ENCODE peak calls at places on chromosome 11, in nine cellular contexts. One of them, this sample, is unnamed. For H3K4me1 and H3K36me3, the result is how much of the 10 kb centered on the place peaks cover.

GRCh38 chr11:82682003-82682751 is 51.5 kb downstream of the FAM181B start:
- DNase-seq in ovary: no peak
- DNase-seq in psoas muscle: no peak
- DNase-seq in neural progenitor cell: peak
- DNase-seq in PC-3: peak
- DNase-seq in heart left ventricle: peak
- DNase-seq in A673: peak
- DNase-seq in heart right ventricle: no peak
- DNase-seq in spleen: no peak
- DNase-seq in this sample: no peak

GRCh38 chr11:6531267-6531752 is 34.2 kb downstream of the DNHD1 start:
- DNase-seq in heart left ventricle: no peak
- DNase-seq in spleen: no peak
- DNase-seq in neural progenitor cell: peak
- DNase-seq in heart right ventricle: no peak
- DNase-seq in A673: peak
- DNase-seq in psoas muscle: no peak
- DNase-seq in PC-3: peak
- DNase-seq in ovary: no peak
- DNase-seq in this sample: no peak

GRCh38 chr11:77590194-77590591 is 440 bp downstream of the AQP11 start:
- DNase-seq in neural progenitor cell: peak
- DNase-seq in PC-3: peak
- DNase-seq in psoas muscle: peak
- DNase-seq in heart right ventricle: peak
- DNase-seq in heart left ventricle: no peak
- DNase-seq in spleen: no peak
- DNase-seq in ovary: peak
- DNase-seq in A673: peak
- DNase-seq in this sample: no peak

GRCh38 chr11:9750551-9750950 is 86.7 kb downstream of the SWAP70 start:
- DNase-seq in spleen: no peak
- DNase-seq in PC-3: peak
- DNase-seq in ovary: no peak
- DNase-seq in heart left ventricle: no peak
- DNase-seq in neural progenitor cell: no peak
- DNase-seq in psoas muscle: no peak
- DNase-seq in A673: no peak
- DNase-seq in heart right ventricle: no peak
- DNase-seq in this sample: no peak

GRCh38 chr11:133955945-133956421 is 785 bp downstream of the IGSF9B start:
- DNase-seq in A673: no peak
- DNase-seq in heart left ventricle: no peak
- DNase-seq in spleen: no peak
- DNase-seq in ovary: no peak
- DNase-seq in neural progenitor cell: peak
- DNase-seq in psoas muscle: no peak
- DNase-seq in heart right ventricle: no peak
- DNase-seq in PC-3: no peak
- DNase-seq in this sample: peak

GRCh38 chr11:89327885-89328284 is 150.2 kb downstream of the TYR start:
- DNase-seq in heart right ventricle: no peak
- DNase-seq in neural progenitor cell: peak
- DNase-seq in A673: no peak
- DNase-seq in ovary: no peak
- DNase-seq in PC-3: no peak
- DNase-seq in psoas muscle: no peak
- DNase-seq in spleen: no peak
- DNase-seq in heart left ventricle: no peak
- DNase-seq in this sample: no peak

GRCh38 chr11:132064987-132065620 is 694.7 kb downstream of the NTM start:
- DNase-seq in neural progenitor cell: no peak
- DNase-seq in ovary: no peak
- DNase-seq in heart right ventricle: no peak
- DNase-seq in A673: no peak
- DNase-seq in psoas muscle: no peak
- DNase-seq in spleen: no peak
- DNase-seq in heart left ventricle: no peak
- DNase-seq in PC-3: peak
- DNase-seq in this sample: no peak

GRCh38 chr11:99019676-99020075 is 1.1 kb upstream of the CNTN5 start:
- DNase-seq in spleen: no peak
- DNase-seq in heart right ventricle: no peak
- DNase-seq in neural progenitor cell: peak
- DNase-seq in A673: peak
- DNase-seq in psoas muscle: no peak
- DNase-seq in heart left ventricle: no peak
- DNase-seq in ovary: no peak
- DNase-seq in PC-3: no peak
- DNase-seq in this sample: no peak

GRCh38 chr11:89168396-89168795 is 9.3 kb upstream of the TYR start:
- DNase-seq in ovary: no peak
- DNase-seq in neural progenitor cell: no peak
- DNase-seq in spleen: no peak
- DNase-seq in heart right ventricle: no peak
- DNase-seq in PC-3: no peak
- DNase-seq in psoas muscle: no peak
- DNase-seq in heart left ventricle: no peak
- DNase-seq in A673: no peak
- DNase-seq in this sample: no peak

GRCh38 chr11:75079546-75079945 is 17.1 kb downstream of the OR2AT4 start:
- DNase-seq in A673: no peak
- DNase-seq in psoas muscle: no peak
- DNase-seq in heart left ventricle: no peak
- DNase-seq in ovary: no peak
- DNase-seq in spleen: no peak
- DNase-seq in PC-3: no peak
- DNase-seq in neural progenitor cell: no peak
- DNase-seq in heart right ventricle: no peak
- DNase-seq in this sample: no peak

GRCh38 chr11:130652671-130653335 is 204.4 kb downstream of the ADAMTS15 start:
- DNase-seq in spleen: no peak
- DNase-seq in neural progenitor cell: no peak
- DNase-seq in psoas muscle: peak
- DNase-seq in PC-3: no peak
- DNase-seq in heart left ventricle: no peak
- DNase-seq in A673: peak
- DNase-seq in ovary: peak
- DNase-seq in heart right ventricle: peak
- DNase-seq in this sample: no peak

GRCh38 chr11:13015753-13016152 is 6.6 kb downstream of the RASSF10 start:
- DNase-seq in ovary: no peak
- DNase-seq in heart left ventricle: no peak
- DNase-seq in A673: no peak
- DNase-seq in heart right ventricle: no peak
- DNase-seq in psoas muscle: no peak
- DNase-seq in spleen: no peak
- DNase-seq in PC-3: no peak
- DNase-seq in neural progenitor cell: no peak
- DNase-seq in this sample: no peak

GRCh38 chr11:12149672-12150225 is 39.4 kb downstream of the MICAL2 start:
- DNase-seq in heart right ventricle: no peak
- DNase-seq in ovary: no peak
- DNase-seq in A673: no peak
- DNase-seq in spleen: no peak
- DNase-seq in psoas muscle: no peak
- DNase-seq in neural progenitor cell: no peak
- DNase-seq in PC-3: no peak
- DNase-seq in heart left ventricle: no peak
- DNase-seq in this sample: no peak

GRCh38 chr11:124748481-124749338 is 3.3 kb downstream of the VSIG2 start:
- DNase-seq in neural progenitor cell: no peak
- DNase-seq in spleen: peak
- DNase-seq in A673: no peak
- DNase-seq in heart left ventricle: no peak
- DNase-seq in heart right ventricle: no peak
- DNase-seq in ovary: no peak
- DNase-seq in PC-3: peak
- DNase-seq in psoas muscle: no peak
- DNase-seq in this sample: peak

GRCh38 chr11:120199613-120200012 is 11.2 kb upstream of the OAF start:
- DNase-seq in A673: no peak
- DNase-seq in PC-3: no peak
- DNase-seq in neural progenitor cell: no peak
- DNase-seq in spleen: peak
- DNase-seq in heart left ventricle: no peak
- DNase-seq in heart right ventricle: no peak
- DNase-seq in psoas muscle: no peak
- DNase-seq in ovary: no peak
- DNase-seq in this sample: no peak

GRCh38 chr11:70049045-70049444 is 29.1 kb upstream of the ANO1 start:
- DNase-seq in A673: no peak
- DNase-seq in ovary: no peak
- DNase-seq in spleen: no peak
- DNase-seq in heart left ventricle: no peak
- DNase-seq in psoas muscle: no peak
- DNase-seq in heart right ventricle: no peak
- DNase-seq in neural progenitor cell: no peak
- DNase-seq in PC-3: no peak
- DNase-seq in this sample: no peak

GRCh38 chr11:73218106-73218829 is at the start of gene P2RY2:
- DNase-seq in neural progenitor cell: peak
- DNase-seq in heart left ventricle: peak
- DNase-seq in spleen: peak
- DNase-seq in ovary: peak
- DNase-seq in psoas muscle: peak
- DNase-seq in PC-3: peak
- DNase-seq in A673: peak
- DNase-seq in heart right ventricle: peak
- DNase-seq in this sample: peak

GRCh38 chr11:117220568-117220967 is 11.3 kb downstream of the PCSK7 start:
- DNase-seq in spleen: no peak
- DNase-seq in A673: no peak
- DNase-seq in psoas muscle: peak
- DNase-seq in heart right ventricle: peak
- DNase-seq in PC-3: no peak
- DNase-seq in ovary: peak
- DNase-seq in heart left ventricle: peak
- DNase-seq in neural progenitor cell: no peak
- DNase-seq in this sample: no peak
- H3K4me1 ChIP-seq in spleen: half or more
- H3K4me1 ChIP-seq in A673: under half
- H3K4me1 ChIP-seq in psoas muscle: under half
- H3K4me1 ChIP-seq in heart right ventricle: half or more
- H3K4me1 ChIP-seq in PC-3: under half
- H3K4me1 ChIP-seq in ovary: under half
- H3K4me1 ChIP-seq in heart left ventricle: half or more
- H3K4me1 ChIP-seq in neural progenitor cell: under half
- H3K4me1 ChIP-seq in this sample: under half

DNA sequence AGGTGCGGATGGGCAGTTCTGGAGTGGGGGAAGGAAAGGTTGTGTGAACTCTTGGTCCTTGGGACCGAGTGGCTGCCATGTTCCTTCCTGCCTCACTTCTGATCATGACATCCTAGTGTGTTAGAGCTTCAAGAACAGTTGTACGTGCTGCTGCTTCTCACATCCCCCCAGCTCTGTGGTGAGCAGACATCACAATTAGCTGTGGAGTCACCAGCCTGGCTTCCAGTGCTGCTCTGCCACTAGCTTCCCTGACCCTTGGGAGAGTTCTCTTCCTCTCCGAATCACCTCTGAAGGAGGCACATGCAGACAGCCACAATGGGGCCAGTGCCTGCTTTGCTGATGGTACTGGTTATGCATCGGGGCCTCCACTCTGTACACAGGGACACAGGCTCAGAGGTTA is 6.2 kb upstream of the RAB1B start:
- DNase-seq in neural progenitor cell: no peak
- DNase-seq in psoas muscle: peak
- DNase-seq in PC-3: no peak
- DNase-seq in A673: no peak
- DNase-seq in heart left ventricle: no peak
- DNase-seq in ovary: no peak
- DNase-seq in heart right ventricle: no peak
- DNase-seq in spleen: no peak
- DNase-seq in this sample: no peak
- H3K36me3 ChIP-seq in neural progenitor cell: under half
- H3K36me3 ChIP-seq in psoas muscle: half or more
- H3K36me3 ChIP-seq in PC-3: under half
- H3K36me3 ChIP-seq in A673: half or more
- H3K36me3 ChIP-seq in heart left ventricle: under half
- H3K36me3 ChIP-seq in ovary: under half
- H3K36me3 ChIP-seq in heart right ventricle: half or more
- H3K36me3 ChIP-seq in spleen: half or more
- H3K36me3 ChIP-seq in this sample: half or more

DNA sequence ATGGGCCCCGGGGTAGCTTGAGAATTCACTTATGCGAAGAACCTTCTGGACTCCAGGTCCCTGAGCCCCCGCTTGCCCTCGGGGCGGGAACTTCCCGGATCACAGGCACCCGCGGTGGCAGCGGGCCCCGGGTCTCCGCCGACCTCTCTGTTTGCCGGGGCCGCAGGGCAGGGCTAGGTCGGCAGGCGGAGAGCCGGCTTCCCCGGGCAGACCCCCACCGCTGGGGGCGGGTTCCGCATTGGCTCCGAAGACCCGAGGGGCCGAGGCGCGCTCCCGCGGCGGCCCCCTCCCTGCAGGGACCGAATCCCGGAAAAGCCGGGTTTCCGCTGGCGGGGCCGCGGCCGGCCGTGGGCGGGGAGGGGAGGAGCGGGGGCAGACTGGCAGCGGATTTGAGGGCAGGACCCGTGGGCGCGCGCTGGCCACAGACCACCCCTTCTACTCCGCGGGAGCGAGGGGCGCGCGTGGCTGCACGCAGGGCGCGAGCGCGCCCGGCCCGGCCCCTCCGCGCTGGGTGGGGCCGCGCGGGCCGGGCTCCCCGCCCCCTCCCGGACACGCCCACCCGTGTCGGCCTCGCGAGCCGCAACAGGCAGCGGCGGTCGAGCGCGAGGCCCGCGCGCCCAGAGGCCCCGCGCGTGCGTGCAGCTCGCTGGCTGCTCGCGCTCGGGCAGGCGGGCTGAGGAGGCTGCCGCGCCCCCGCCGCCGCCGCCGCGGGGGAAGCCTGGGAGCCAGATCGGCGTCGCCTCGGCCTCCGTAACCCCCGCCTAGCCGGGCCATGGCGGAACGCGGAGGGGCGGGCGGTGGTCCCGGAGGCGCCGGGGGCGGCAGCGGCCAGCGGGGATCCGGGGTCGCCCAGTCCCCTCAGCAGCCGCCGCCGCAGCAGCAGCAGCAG is at the start of gene PACS1:
- DNase-seq in heart right ventricle: peak
- DNase-seq in heart left ventricle: peak
- DNase-seq in neural progenitor cell: peak
- DNase-seq in ovary: peak
- DNase-seq in psoas muscle: peak
- DNase-seq in spleen: peak
- DNase-seq in PC-3: peak
- DNase-seq in A673: peak
- DNase-seq in this sample: peak
- TF ChIP-seq CTCF in heart right ventricle: no peak
- TF ChIP-seq CTCF in heart left ventricle: no peak
- TF ChIP-seq CTCF in neural progenitor cell: no peak
- TF ChIP-seq CTCF in ovary: no peak
- TF ChIP-seq CTCF in psoas muscle: no peak
- TF ChIP-seq CTCF in spleen: no peak
- TF ChIP-seq CTCF in PC-3: no peak
- TF ChIP-seq CTCF in A673: no peak
- TF ChIP-seq CTCF in this sample: no peak

DNA sequence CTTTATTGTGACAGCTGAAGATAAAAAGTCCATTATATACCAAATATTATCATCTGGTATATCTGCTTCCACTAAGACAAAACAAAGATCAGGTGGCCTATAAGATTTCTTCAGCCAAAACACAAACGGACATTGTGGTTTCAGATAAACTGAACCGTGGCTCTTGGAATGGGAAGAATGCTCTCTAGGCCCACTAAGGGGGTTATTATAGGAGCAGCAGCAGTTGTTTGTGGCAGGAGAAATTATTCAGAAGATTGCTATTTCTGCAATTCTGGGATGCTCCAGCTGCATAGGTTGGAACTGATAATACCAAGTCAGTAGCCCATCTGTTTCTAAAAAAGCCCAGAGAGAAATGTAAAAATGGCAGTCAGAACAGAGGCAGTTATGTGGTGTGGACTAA is 145.3 kb downstream of the NCAM1 start:
- DNase-seq in heart left ventricle: no peak
- DNase-seq in A673: no peak
- DNase-seq in neural progenitor cell: no peak
- DNase-seq in heart right ventricle: no peak
- DNase-seq in ovary: no peak
- DNase-seq in PC-3: no peak
- DNase-seq in spleen: no peak
- DNase-seq in psoas muscle: no peak
- DNase-seq in this sample: no peak
- H3K4me1 ChIP-seq in heart left ventricle: under half
- H3K4me1 ChIP-seq in A673: under half
- H3K4me1 ChIP-seq in neural progenitor cell: under half
- H3K4me1 ChIP-seq in heart right ventricle: under half
- H3K4me1 ChIP-seq in ovary: under half
- H3K4me1 ChIP-seq in PC-3: under half
- H3K4me1 ChIP-seq in spleen: under half
- H3K4me1 ChIP-seq in psoas muscle: under half
- H3K4me1 ChIP-seq in this sample: under half